ENCODE peak calls at places on chromosomes 11 and 22, in ten cellular contexts. M, O, C, R, Q, V, A, N, P and I are unnamed samples.
A peak's percentile ranks its signal among the peaks of the same experiment; 100 is the strongest.

GRCh38 chr11:75918295-75918694 is 103.3 kb downstream of the UVRAG start:
- DNase-seq in M (no peak), O (no peak), C (no peak), R (no peak), Q (no peak), V (no peak), A (no peak), N (no peak), P (no peak), I (no peak)

GRCh38 chr11:119484741-119485605 is 62.0 kb upstream of the THY1 start:
- DNase-seq in M (peak; percentile 36), O (no peak), C (no peak), R (peak; percentile 33), Q (no peak), V (peak; percentile 19), A (no peak), N (no peak), P (no peak), I (no peak)

GRCh38 chr22:46561435-46561905 is 24.1 kb upstream of the CELSR1 start:
- DNase-seq in M (no peak), O (no peak), C (no peak), R (peak; percentile 76), Q (no peak), V (peak; percentile 67), A (no peak), N (no peak), P (no peak), I (no peak)

GRCh38 chr11:43101113-43101512 is 210.7 kb upstream of the API5 start:
- DNase-seq in M (no peak), O (no peak), C (no peak), R (no peak), Q (no peak), V (no peak), A (no peak), N (no peak), P (no peak), I (no peak)

GRCh38 chr11:125036933-125037332 is 26.2 kb upstream of the SLC37A2 start:
- DNase-seq in M (no peak), O (peak; percentile 63), C (no peak), R (peak; percentile 4), Q (peak; percentile 79), V (no peak), A (peak; percentile 86), N (peak; percentile 94), P (no peak), I (no peak)

GRCh38 chr11:108897071-108897481 is 232.2 kb downstream of the DDX10 start:
- DNase-seq in M (no peak), O (no peak), C (no peak), R (no peak), Q (no peak), V (no peak), A (no peak), N (no peak), P (no peak), I (no peak)

GRCh38 chr11:86722041-86722440 is 49.6 kb upstream of the ME3 start:
- DNase-seq in M (no peak), O (no peak), C (no peak), R (no peak), Q (peak; percentile 63), V (no peak), A (peak; percentile 64), N (peak; percentile 75), P (no peak), I (no peak)

GRCh38 chr11:118436639-118437045 is 350 bp downstream of the KMT2A start:
- DNase-seq in M (no peak), O (no peak), C (peak; percentile 75), R (peak; percentile 48), Q (no peak), V (peak; percentile 71), A (no peak), N (peak; percentile 40), P (no peak), I (no peak)

GRCh38 chr22:36110306-36110791 is 50.2 kb downstream of the APOL3 start:
- DNase-seq in M (no peak), O (no peak), C (no peak), R (no peak), Q (peak; percentile 11), V (no peak), A (no peak), N (no peak), P (no peak), I (no peak)

GRCh38 chr11:95108159-95108611 is 18.5 kb downstream of the ENDOD1 start:
- DNase-seq in M (peak; percentile 14), O (no peak), C (no peak), R (no peak), Q (peak; percentile 90), V (no peak), A (peak; percentile 83), N (peak; percentile 40), P (no peak), I (no peak)

GRCh38 chr11:118636569-118637290 is 29.3 kb downstream of the PHLDB1 start:
- DNase-seq in M (no peak), O (no peak), C (no peak), R (no peak), Q (no peak), V (no peak), A (no peak), N (peak; percentile 69), P (no peak), I (no peak)

GRCh38 chr11:34840736-34841386 is 75.3 kb downstream of the APIP start:
- DNase-seq in M (no peak), O (no peak), C (no peak), R (peak; percentile 73), Q (peak; percentile 28), V (peak; percentile 27), A (peak; percentile 25), N (no peak), P (no peak), I (no peak)
- TF ChIP-seq CTCF in M (peak; percentile 39), O (peak; percentile 47), C (no peak), R (peak; percentile 76), Q (peak; percentile 46), V (peak; percentile 50), A (peak; percentile 54), N (peak; percentile 38), P (no peak), I (no peak)

GRCh38 chr11:126061707-126062678 is 673 bp downstream of the CDON start:
- DNase-seq in M (peak; percentile 53), O (no peak), C (peak; percentile 65), R (peak; percentile 11), Q (peak; percentile 12), V (peak; percentile 49), A (peak; percentile 35), N (peak; percentile 43), P (no peak), I (no peak)
- TF ChIP-seq CTCF in M (peak; percentile 43), O (peak; percentile 44), C (no peak), R (no peak), Q (peak; percentile 39), V (no peak), A (peak; percentile 91), N (no peak), P (peak; percentile 31), I (no peak)

GRCh38 chr11:130371004-130371590 is 56.4 kb upstream of the ZBTB44 start:
- DNase-seq in M (no peak), O (no peak), C (no peak), R (no peak), Q (no peak), V (no peak), A (no peak), N (no peak), P (no peak), I (no peak)
- TF ChIP-seq CTCF in M (no peak), O (no peak), C (no peak), R (peak; percentile 24), Q (no peak), V (no peak), A (peak; percentile 42), N (no peak), P (no peak), I (no peak)

DNA sequence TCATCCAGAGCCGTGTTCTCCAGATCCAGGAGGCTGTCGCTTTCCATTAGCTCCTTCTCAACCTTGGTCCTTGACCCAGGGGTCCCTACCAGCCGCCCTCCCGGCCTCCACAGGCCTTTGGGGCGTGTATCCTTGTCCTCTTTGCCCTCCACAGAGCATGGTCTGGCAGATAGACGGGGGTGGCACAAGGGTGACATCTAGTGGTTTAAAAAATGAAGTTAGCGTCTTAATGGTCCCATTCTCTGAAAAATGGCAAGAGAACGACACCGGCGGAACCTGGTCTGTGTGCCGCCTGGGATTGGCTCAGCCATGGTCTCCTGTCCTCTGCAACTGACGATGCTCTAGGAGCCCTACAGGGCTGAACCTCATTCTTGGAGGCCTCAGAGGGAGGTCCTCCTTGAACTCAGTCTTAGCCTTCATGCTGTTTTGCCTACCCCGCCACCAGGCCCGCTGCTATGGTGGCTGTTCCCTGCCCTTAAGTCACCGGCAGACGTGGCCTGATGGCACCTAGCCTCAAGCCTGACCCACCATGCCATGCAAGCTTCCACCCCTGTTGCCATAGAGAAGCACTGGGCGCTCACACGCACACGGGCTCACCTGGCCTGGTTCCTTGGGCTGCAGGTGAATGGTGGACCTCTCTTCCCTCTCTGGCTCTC is 152.1 kb upstream of the SYN3 start:
- DNase-seq in M (peak; percentile 48), O (no peak), C (no peak), R (peak; percentile 74), Q (peak; percentile 51), V (peak; percentile 22), A (peak; percentile 24), N (peak; percentile 34), P (no peak), I (no peak)
- TF ChIP-seq CTCF in M (peak; percentile 58), O (peak; percentile 56), C (no peak), R (peak; percentile 69), Q (peak; percentile 65), V (peak; percentile 56), A (peak; percentile 75), N (peak; percentile 61), P (no peak), I (no peak)

GRCh38 chr22:45159652-45160462 is 3.9 kb upstream of the NUP50 start:
- DNase-seq in M (peak; percentile 14), O (no peak), C (no peak), R (no peak), Q (peak; percentile 58), V (no peak), A (no peak), N (peak; percentile 30), P (no peak), I (no peak)
- TF ChIP-seq CTCF in M (no peak), O (peak; percentile 23), C (no peak), R (no peak), Q (peak; percentile 31), V (no peak), A (no peak), N (no peak), P (no peak), I (no peak)